ENCODE peak calls at places on chromosomes 5 and 9, in five cellular contexts. One of them, this sample, is unnamed.

GRCh38 chr5:12133520-12133919 is 229.3 kb upstream of the CTNND2 start:
- DNase-seq in lower lobe of right lung: no peak
- DNase-seq in heart left ventricle: no peak
- DNase-seq in brain microvascular endothelial cell: no peak
- DNase-seq in psoas muscle: no peak
- DNase-seq in this sample: no peak

GRCh38 chr5:23305055-23305454 is 202.4 kb upstream of the PRDM9 start:
- DNase-seq in lower lobe of right lung: no peak
- DNase-seq in heart left ventricle: no peak
- DNase-seq in brain microvascular endothelial cell: no peak
- DNase-seq in psoas muscle: no peak
- DNase-seq in this sample: no peak

GRCh38 chr5:94367900-94368299 is 250.5 kb downstream of the KIAA0825 start:
- DNase-seq in lower lobe of right lung: no peak
- DNase-seq in heart left ventricle: no peak
- DNase-seq in brain microvascular endothelial cell: no peak
- DNase-seq in psoas muscle: no peak
- DNase-seq in this sample: no peak

GRCh38 chr5:173645437-173645807 is 29.0 kb upstream of the BOD1 start:
- DNase-seq in lower lobe of right lung: peak
- DNase-seq in heart left ventricle: no peak
- DNase-seq in brain microvascular endothelial cell: no peak
- DNase-seq in psoas muscle: no peak
- DNase-seq in this sample: no peak

GRCh38 chr5:1796371-1797108 is 3.1 kb downstream of the MRPL36 start:
- DNase-seq in lower lobe of right lung: no peak
- DNase-seq in heart left ventricle: no peak
- DNase-seq in brain microvascular endothelial cell: no peak
- DNase-seq in psoas muscle: no peak
- DNase-seq in this sample: no peak

GRCh38 chr9:126980231-126980630 is 65.6 kb downstream of the RALGPS1 start:
- DNase-seq in lower lobe of right lung: no peak
- DNase-seq in heart left ventricle: no peak
- DNase-seq in brain microvascular endothelial cell: no peak
- DNase-seq in psoas muscle: no peak
- DNase-seq in this sample: no peak

GRCh38 chr5:7629559-7629958 is 221.4 kb downstream of the CFAP90 start:
- DNase-seq in lower lobe of right lung: no peak
- DNase-seq in heart left ventricle: no peak
- DNase-seq in brain microvascular endothelial cell: no peak
- DNase-seq in psoas muscle: no peak
- DNase-seq in this sample: no peak

GRCh38 chr9:34124103-34124502 is 2.4 kb downstream of the DCAF12 start:
- DNase-seq in lower lobe of right lung: no peak
- DNase-seq in heart left ventricle: no peak
- DNase-seq in brain microvascular endothelial cell: no peak
- DNase-seq in psoas muscle: no peak
- DNase-seq in this sample: no peak

GRCh38 chr5:82174128-82174918 is 103.8 kb downstream of the RPS23 start:
- DNase-seq in lower lobe of right lung: peak
- DNase-seq in heart left ventricle: peak
- DNase-seq in brain microvascular endothelial cell: peak
- DNase-seq in psoas muscle: peak
- DNase-seq in this sample: peak

GRCh38 chr9:134624827-134625181 is 16.8 kb upstream of the COL5A1 start:
- DNase-seq in lower lobe of right lung: no peak
- DNase-seq in heart left ventricle: no peak
- DNase-seq in brain microvascular endothelial cell: peak
- DNase-seq in psoas muscle: no peak
- DNase-seq in this sample: no peak

GRCh38 chr9:83242066-83242465 is 179.1 kb upstream of the RASEF start:
- DNase-seq in lower lobe of right lung: no peak
- DNase-seq in heart left ventricle: no peak
- DNase-seq in brain microvascular endothelial cell: no peak
- DNase-seq in psoas muscle: no peak
- DNase-seq in this sample: no peak

GRCh38 chr5:73896668-73897067 is 270.7 kb downstream of the ARHGEF28 start:
- DNase-seq in lower lobe of right lung: no peak
- DNase-seq in heart left ventricle: no peak
- DNase-seq in brain microvascular endothelial cell: no peak
- DNase-seq in psoas muscle: no peak
- DNase-seq in this sample: no peak

GRCh38 chr5:106656821-106657220 is 1013.9 kb downstream of the EFNA5 start:
- DNase-seq in lower lobe of right lung: no peak
- DNase-seq in heart left ventricle: no peak
- DNase-seq in brain microvascular endothelial cell: no peak
- DNase-seq in psoas muscle: no peak
- DNase-seq in this sample: no peak

GRCh38 chr9:112327718-112328450 is 5.5 kb downstream of the PTBP3 start:
- DNase-seq in lower lobe of right lung: no peak
- DNase-seq in heart left ventricle: no peak
- DNase-seq in brain microvascular endothelial cell: no peak
- DNase-seq in psoas muscle: no peak
- DNase-seq in this sample: no peak

GRCh38 chr5:164688437-164688836 is 1183.0 kb downstream of the MAT2B start:
- DNase-seq in lower lobe of right lung: no peak
- DNase-seq in heart left ventricle: no peak
- DNase-seq in brain microvascular endothelial cell: no peak
- DNase-seq in psoas muscle: no peak
- DNase-seq in this sample: no peak

GRCh38 chr9:92097997-92098482 is 17.2 kb downstream of the SPTLC1 start:
- DNase-seq in lower lobe of right lung: peak
- DNase-seq in heart left ventricle: peak
- DNase-seq in brain microvascular endothelial cell: peak
- DNase-seq in psoas muscle: peak
- DNase-seq in this sample: peak

GRCh38 chr9:99013550-99013949 is 69.8 kb downstream of the COL15A1 start:
- DNase-seq in lower lobe of right lung: no peak
- DNase-seq in heart left ventricle: no peak
- DNase-seq in brain microvascular endothelial cell: no peak
- DNase-seq in psoas muscle: no peak
- DNase-seq in this sample: no peak

GRCh38 chr5:51684794-51685355 is 301.6 kb downstream of the ISL1 start:
- DNase-seq in lower lobe of right lung: no peak
- DNase-seq in heart left ventricle: no peak
- DNase-seq in brain microvascular endothelial cell: no peak
- DNase-seq in psoas muscle: no peak
- DNase-seq in this sample: no peak

DNA sequence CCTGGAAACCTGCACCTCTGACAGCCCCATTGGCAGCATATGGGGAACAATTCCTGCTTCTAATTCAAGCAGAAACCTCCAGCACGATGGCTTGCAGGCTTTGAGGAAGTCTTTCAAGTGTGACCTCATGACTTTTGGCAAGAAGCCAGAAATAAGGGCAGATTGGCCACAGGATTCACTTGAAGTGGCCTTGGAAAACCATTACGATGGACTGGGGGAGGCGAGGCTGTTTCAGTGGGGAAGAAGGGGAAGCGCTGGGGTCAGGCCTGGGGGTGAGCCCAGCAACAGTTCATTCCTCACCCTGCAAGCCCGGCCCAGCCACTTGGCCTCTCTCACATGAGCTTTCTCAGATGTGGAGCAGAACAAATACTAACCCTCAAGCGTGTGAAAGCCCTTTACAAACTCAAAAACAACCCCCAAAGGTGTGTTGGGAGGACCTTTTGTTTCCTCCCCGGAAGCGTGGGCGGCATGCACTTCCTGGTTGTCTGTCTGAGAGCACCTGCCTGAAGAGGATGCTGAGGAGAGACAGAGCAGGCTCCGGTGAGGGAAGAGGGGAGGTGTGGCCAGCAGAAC is 26.9 kb upstream of the EEIG1 start:
- DNase-seq in lower lobe of right lung: peak
- DNase-seq in heart left ventricle: peak
- DNase-seq in brain microvascular endothelial cell: no peak
- DNase-seq in psoas muscle: peak
- DNase-seq in this sample: peak
- H3K27ac ChIP-seq in lower lobe of right lung: peak
- H3K27ac ChIP-seq in heart left ventricle: no peak
- H3K27ac ChIP-seq in brain microvascular endothelial cell: no peak
- H3K27ac ChIP-seq in psoas muscle: no peak
- H3K27ac ChIP-seq in this sample: no peak

DNA sequence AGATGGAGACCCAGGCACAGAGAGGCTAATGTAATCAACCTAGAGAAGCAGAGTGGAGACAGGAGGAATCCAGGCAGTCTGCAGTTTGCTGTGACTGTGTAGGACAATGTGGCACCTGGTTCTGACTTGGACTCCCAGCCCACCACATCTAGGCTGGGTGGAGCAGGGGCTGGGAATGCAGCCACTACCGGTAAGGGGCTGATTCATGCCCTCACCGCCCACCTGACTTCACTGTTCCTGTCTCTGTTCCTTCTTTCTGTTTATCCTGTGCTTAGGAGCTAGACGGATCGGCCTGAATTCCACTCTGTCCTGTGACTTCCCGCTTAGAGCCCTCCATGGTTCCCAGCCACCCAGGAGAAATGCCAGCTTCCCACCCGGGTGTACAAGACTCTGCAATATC is 2.6 kb downstream of the PDLIM4 start:
- DNase-seq in lower lobe of right lung: no peak
- DNase-seq in heart left ventricle: no peak
- DNase-seq in brain microvascular endothelial cell: peak
- DNase-seq in psoas muscle: no peak
- DNase-seq in this sample: no peak
- H3K27ac ChIP-seq in lower lobe of right lung: peak
- H3K27ac ChIP-seq in heart left ventricle: no peak
- H3K27ac ChIP-seq in brain microvascular endothelial cell: peak
- H3K27ac ChIP-seq in psoas muscle: peak
- H3K27ac ChIP-seq in this sample: peak

GRCh38 chr5:72517961-72518690 is 10.9 kb upstream of the ZNF366 start:
- DNase-seq in lower lobe of right lung: peak
- DNase-seq in heart left ventricle: peak
- DNase-seq in brain microvascular endothelial cell: no peak
- DNase-seq in psoas muscle: peak
- DNase-seq in this sample: peak
- H3K27ac ChIP-seq in lower lobe of right lung: peak
- H3K27ac ChIP-seq in heart left ventricle: peak
- H3K27ac ChIP-seq in brain microvascular endothelial cell: no peak
- H3K27ac ChIP-seq in psoas muscle: peak
- H3K27ac ChIP-seq in this sample: peak

GRCh38 chr5:65828022-65828421 is 98.4 kb upstream of the ERBIN start:
- DNase-seq in lower lobe of right lung: no peak
- DNase-seq in heart left ventricle: no peak
- DNase-seq in brain microvascular endothelial cell: no peak
- DNase-seq in psoas muscle: no peak
- DNase-seq in this sample: no peak
- H3K27ac ChIP-seq in lower lobe of right lung: no peak
- H3K27ac ChIP-seq in heart left ventricle: no peak
- H3K27ac ChIP-seq in brain microvascular endothelial cell: no peak
- H3K27ac ChIP-seq in psoas muscle: no peak
- H3K27ac ChIP-seq in this sample: no peak

GRCh38 chr5:154260224-154260859 is 69.8 kb downstream of the GALNT10 start:
- DNase-seq in lower lobe of right lung: no peak
- DNase-seq in heart left ventricle: no peak
- DNase-seq in brain microvascular endothelial cell: no peak
- DNase-seq in psoas muscle: no peak
- DNase-seq in this sample: no peak
- H3K27ac ChIP-seq in lower lobe of right lung: no peak
- H3K27ac ChIP-seq in heart left ventricle: no peak
- H3K27ac ChIP-seq in brain microvascular endothelial cell: no peak
- H3K27ac ChIP-seq in psoas muscle: no peak
- H3K27ac ChIP-seq in this sample: no peak

DNA sequence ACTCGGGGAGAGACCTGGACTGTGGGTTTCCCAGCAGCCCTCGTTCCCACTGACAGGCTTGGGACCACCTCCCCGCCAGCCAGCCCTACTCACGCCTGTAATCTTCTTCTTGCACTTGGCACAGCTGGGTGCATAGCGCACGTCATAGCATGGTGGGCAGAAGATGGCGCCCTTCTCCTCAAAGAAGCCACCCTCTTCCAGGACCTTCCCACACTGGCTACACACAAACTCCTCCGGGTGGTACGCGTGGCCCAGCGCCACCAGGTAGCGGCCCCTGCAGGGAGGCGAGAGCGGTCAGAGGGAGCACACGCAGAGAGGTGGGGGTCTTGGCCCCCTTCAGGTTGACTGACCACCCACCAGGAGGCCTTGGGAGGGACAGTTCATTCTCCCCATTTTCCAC is 9.4 kb downstream of the PDLIM7 start:
- DNase-seq in lower lobe of right lung: no peak
- DNase-seq in heart left ventricle: no peak
- DNase-seq in brain microvascular endothelial cell: no peak
- DNase-seq in psoas muscle: no peak
- DNase-seq in this sample: no peak
- H3K27ac ChIP-seq in lower lobe of right lung: no peak
- H3K27ac ChIP-seq in heart left ventricle: no peak
- H3K27ac ChIP-seq in brain microvascular endothelial cell: no peak
- H3K27ac ChIP-seq in psoas muscle: no peak
- H3K27ac ChIP-seq in this sample: no peak

This sample was measured in right atrium auricular region.